ENCODE peak calls at places on chromosomes 6 and 20, in four cellular contexts. L is neuronal stem cell, K is mesenchymal stem cell, P is H1. S is an unnamed sample.
A peak's percentile ranks its signal among the peaks of the same experiment; 100 is the strongest.

GRCh38 chr6:56911847-56912246 is 43.1 kb upstream of the BEND6 start:
- DNase-seq in L (no peak), P (no peak), K (peak; percentile 61), S (peak; percentile 64)

GRCh38 chr6:20575125-20575524 is 40.9 kb downstream of the CDKAL1 start:
- DNase-seq in K (no peak), P (no peak), L (no peak), S (no peak)

GRCh38 chr6:80438728-80439127 is 332.3 kb downstream of the BCKDHB start:
- DNase-seq in L (peak; percentile 43), K (peak; percentile 70), P (no peak), S (peak; percentile 81)

GRCh38 chr20:13784893-13785715 is at the start of the genes ESF1 and NDUFAF5:
- DNase-seq in L (peak; percentile 93), K (peak; percentile 98), P (peak; percentile 94), S (peak; percentile 93)

GRCh38 chr20:33675127-33675954 is 1.1 kb upstream of the NECAB3 start:
- DNase-seq in K (no peak), P (no peak), L (no peak), S (no peak)

GRCh38 chr20:25538838-25539665 is 46.3 kb downstream of the NINL start:
- DNase-seq in P (no peak), K (no peak), L (no peak), S (no peak)

GRCh38 chr6:168949876-168950499 is 303.7 kb downstream of the THBS2 start:
- DNase-seq in K (no peak), L (no peak), P (no peak), S (peak; percentile 46)

GRCh38 chr20:33730946-33731692 is 677 bp upstream of the ZNF341 start:
- DNase-seq in L (no peak), P (no peak), K (no peak), S (no peak)

GRCh38 chr6:140956567-140957306 is 1176.0 kb upstream of the GJE1 start:
- DNase-seq in L (no peak), P (no peak), K (peak; percentile 76), S (no peak)

GRCh38 chr6:169845426-169846285 is 94.2 kb downstream of the ERMARD start:
- DNase-seq in K (no peak), L (no peak), P (no peak), S (no peak)

GRCh38 chr6:41713650-41714291 is 21.6 kb downstream of the TFEB start:
- DNase-seq in L (no peak), K (no peak), P (no peak), S (no peak)

GRCh38 chr6:110784610-110784979 is 30.7 kb downstream of the CDK19 start:
- DNase-seq in L (no peak), P (no peak), K (no peak), S (no peak)

GRCh38 chr20:56890011-56890410 is 260.9 kb downstream of the TFAP2C start:
- DNase-seq in P (no peak), L (no peak), K (no peak), S (peak; percentile 86)

GRCh38 chr6:5713519-5713918 is 293.2 kb downstream of the NRN1 start:
- DNase-seq in K (no peak), L (no peak), P (no peak), S (no peak)

GRCh38 chr6:14743465-14744211 is 502.2 kb upstream of the JARID2 start:
- DNase-seq in L (no peak), K (peak; percentile 99), P (no peak), S (peak; percentile 96)

GRCh38 chr6:114740547-114740946 is 397.7 kb upstream of the HS3ST5 start:
- DNase-seq in L (no peak), K (no peak), P (no peak), S (no peak)

GRCh38 chr6:161836643-161837448 is 563.0 kb upstream of the AGPAT4 start:
- DNase-seq in K (peak; percentile 12), L (no peak), P (no peak), S (peak; percentile 49)

GRCh38 chr20:10074513-10074912 is 39.7 kb downstream of the ANKEF1 start:
- DNase-seq in K (peak; percentile 81), P (no peak), L (no peak), S (peak; percentile 44)

GRCh38 chr6:106512048-106512957 is 117.0 kb downstream of the RTN4IP1 start:
- DNase-seq in P (peak; percentile 79), K (peak; percentile 78), L (peak; percentile 36), S (peak; percentile 55)

GRCh38 chr6:142421285-142422202 is 119.7 kb downstream of the ADGRG6 start:
- DNase-seq in P (no peak), L (no peak), K (no peak), S (no peak)

GRCh38 chr6:111721677-111722219 is 116.1 kb upstream of the TRAF3IP2 start:
- DNase-seq in L (no peak), K (no peak), P (peak; percentile 84), S (no peak)

GRCh38 chr20:42370086-42370485 is 751.9 kb upstream of the CHD6 start:
- DNase-seq in P (no peak), K (no peak), L (no peak), S (no peak)

GRCh38 chr6:106823732-106824351 is 150.7 kb downstream of the CD24 start:
- DNase-seq in L (no peak), K (no peak), P (peak; percentile 59), S (no peak)

GRCh38 chr6:134846031-134846430 is 103.9 kb downstream of the ALDH8A1 start:
- DNase-seq in K (no peak), P (no peak), L (no peak), S (no peak)

GRCh38 chr20:6994452-6994851 is 227.0 kb downstream of the BMP2 start:
- DNase-seq in P (no peak), K (peak; percentile 13), L (no peak), S (no peak)

GRCh38 chr6:20211941-20212391 is 303 bp downstream of the MBOAT1 start:
- DNase-seq in L (no peak), K (peak; percentile 72), P (peak; percentile 86), S (peak; percentile 20)

GRCh38 chr6:89792881-89793280 is 26.7 kb downstream of the MDN1 start:
- DNase-seq in K (peak; percentile 44), L (no peak), P (no peak), S (peak; percentile 47)

GRCh38 chr6:129748212-129748900 is 38.4 kb upstream of the ARHGAP18 start:
- DNase-seq in P (no peak), K (peak; percentile 89), L (no peak), S (peak; percentile 58)

GRCh38 chr20:25038591-25039015 is 19.3 kb downstream of the ACSS1 start:
- DNase-seq in P (no peak), K (no peak), L (no peak), S (no peak)

GRCh38 chr6:13495818-13496217 is 8.4 kb upstream of the GFOD1 start:
- DNase-seq in L (no peak), K (no peak), P (no peak), S (no peak)

GRCh38 chr6:148044261-148044731 is 298.3 kb upstream of the SASH1 start:
- DNase-seq in L (no peak), K (no peak), P (no peak), S (no peak)

GRCh38 chr6:69884231-69884630 is 17.9 kb downstream of the COL19A1 start:
- DNase-seq in P (no peak), L (no peak), K (no peak), S (no peak)

GRCh38 chr6:10518461-10519216 is 2.5 kb upstream of the GCNT2 start:
- DNase-seq in P (no peak), L (no peak), K (peak; percentile 46), S (peak; percentile 39)

DNA sequence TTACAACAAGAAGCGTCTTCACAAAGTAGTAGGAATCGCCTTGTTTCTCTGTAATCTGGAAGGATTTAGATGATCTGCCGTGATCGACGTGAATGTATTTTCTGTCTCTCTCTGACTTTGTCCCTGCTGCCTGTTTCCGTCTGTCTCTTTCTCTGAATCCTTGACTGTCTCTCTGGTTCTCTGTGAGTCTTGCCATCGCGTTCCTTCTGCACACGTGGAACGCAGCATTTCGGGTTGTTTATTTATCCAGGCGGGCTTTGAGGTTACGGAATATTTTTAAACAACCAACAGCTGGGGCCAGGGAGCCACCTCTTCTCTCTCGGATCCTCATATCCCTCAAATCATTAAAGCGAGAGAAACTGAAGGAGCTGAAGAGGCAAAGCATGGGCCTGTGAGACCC is 215.9 kb downstream of the ZDHHC14 start:
- DNase-seq in P (no peak), L (no peak), K (peak; percentile 64), S (no peak)
- H2BK12ac ChIP-seq in P (peak overlapping the region; percentile 22), L (no peak overlapping the region), K (no peak overlapping the region), S (no peak overlapping the region)

GRCh38 chr6:157763894-157764345 is 59.1 kb upstream of the SNX9 start:
- DNase-seq in P (no peak), K (no peak), L (no peak), S (no peak)

GRCh38 chr6:157764346-157765068 is 58.5 kb upstream of the SNX9 start:
- DNase-seq in K (peak; percentile 100), L (no peak), P (no peak), S (peak; percentile 99)

GRCh38 chr6:157761926-157762325 is 61.1 kb upstream of the SNX9 start:
- DNase-seq in L (no peak), P (no peak), K (no peak), S (no peak)

GRCh38 chr6:157762636-157763035 is 60.4 kb upstream of the SNX9 start:
- DNase-seq in K (no peak), L (no peak), P (no peak), S (no peak)

DNA sequence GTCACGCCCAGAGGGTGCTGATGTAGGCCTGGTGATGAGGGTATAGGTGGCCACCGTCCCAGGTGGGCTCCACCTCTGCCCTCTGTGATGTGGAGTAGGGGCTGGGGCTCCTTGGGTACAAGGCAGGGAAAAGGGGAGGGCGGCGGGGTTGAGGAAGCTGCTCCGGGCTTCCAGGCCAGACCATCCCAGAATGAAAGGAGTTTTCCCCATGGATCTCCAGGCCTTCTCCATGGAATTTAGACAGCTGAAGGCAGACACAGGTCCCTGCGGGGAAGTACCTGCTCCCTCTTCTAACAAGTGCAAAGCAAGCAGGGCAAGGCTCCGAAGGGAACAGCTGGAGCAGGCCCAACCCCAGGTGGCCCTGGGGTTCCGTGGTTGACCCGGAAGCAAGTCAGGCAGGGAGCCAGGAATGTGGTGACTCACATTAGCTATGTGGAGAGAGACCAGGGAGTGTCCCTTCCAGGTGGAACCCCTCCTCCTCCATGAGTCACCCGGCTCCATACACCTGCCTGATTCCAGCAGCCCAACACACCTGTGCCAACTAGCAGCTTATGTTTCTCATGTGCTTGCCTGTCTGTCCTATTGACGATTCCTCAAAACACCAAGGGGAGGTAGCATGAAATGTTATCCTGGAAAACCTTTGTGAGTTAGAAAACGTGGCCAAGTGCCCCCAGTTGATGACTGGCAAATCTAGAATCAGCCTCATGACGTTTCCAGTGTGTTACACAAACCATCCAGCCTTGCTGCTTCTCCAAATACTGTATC is 59.7 kb upstream of the SNX9 start:
- DNase-seq in L (no peak), P (peak; percentile 65), K (peak; percentile 78), S (peak; percentile 96)
- H2BK12ac ChIP-seq in L (no peak overlapping the region), P (peak overlapping the region; percentile 78), K (peak overlapping the region; percentile 81), S (peak overlapping the region; percentile 80)

DNA sequence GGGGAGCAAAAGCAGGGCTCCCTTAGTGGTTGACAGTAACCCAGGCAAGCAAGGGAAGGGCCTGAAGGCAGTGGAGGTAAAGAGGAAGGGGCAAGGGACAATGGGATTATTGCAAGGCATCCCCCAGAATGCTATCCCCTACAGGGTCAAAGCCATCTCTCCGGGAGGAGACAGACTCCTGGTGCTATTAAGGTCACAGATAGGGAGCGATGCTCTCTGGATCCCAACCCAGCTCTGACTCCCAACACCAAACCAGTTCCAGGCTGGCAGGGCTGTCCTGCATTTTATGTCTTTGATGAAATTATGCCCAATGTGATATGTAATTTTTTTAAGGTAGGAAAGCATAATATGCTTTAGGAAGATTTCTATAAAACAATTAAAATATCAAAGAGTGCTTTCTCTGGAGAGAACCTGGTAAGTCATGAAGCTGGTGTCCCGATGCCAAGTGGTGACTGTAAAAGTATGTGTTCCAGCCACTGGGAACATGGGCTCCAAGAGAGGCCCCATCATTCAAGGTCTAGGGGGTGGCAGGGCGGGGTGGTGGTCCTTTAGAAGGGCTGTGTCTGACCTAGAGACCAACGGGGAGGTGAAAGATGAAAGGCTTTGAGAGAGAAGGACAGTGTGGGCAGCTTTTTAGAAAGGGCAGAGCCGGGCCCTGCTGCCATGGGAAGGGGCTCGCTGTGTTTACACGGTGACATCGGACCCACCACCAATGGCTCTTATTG is 276.5 kb downstream of the CDC5L start:
- DNase-seq in K (no peak), L (no peak), P (no peak), S (no peak)
- H2BK12ac ChIP-seq in K (no peak overlapping the region), L (peak overlapping the region; percentile 11), P (peak overlapping the region; percentile 99), S (peak overlapping the region; percentile 90)

GRCh38 chr6:157531986-157532365 is 151.0 kb downstream of the ZDHHC14 start:
- DNase-seq in K (no peak), L (no peak), P (no peak), S (no peak)
- H2BK12ac ChIP-seq in K (no peak overlapping the region), L (peak overlapping the region; percentile 25), P (peak overlapping the region; percentile 94), S (no peak overlapping the region)